ENCODE peak calls at places on chromosomes 6 and 20, in six cellular contexts. K is A549, L is RWPE1, H is GM13977, Y is GM10248, T is omental fat pad. J is an unnamed sample.

GRCh38 chr6:126069457-126069856 is 83.1 kb downstream of the TRMT11 start:
- DNase-seq in T (no peak), K (no peak), Y (no peak), L (no peak), H (no peak), J (no peak)

GRCh38 chr20:48056218-48056617 is 270.9 kb upstream of the SULF2 start:
- DNase-seq in K (no peak), H (no peak), T (no peak), L (no peak), Y (no peak), J (no peak)

GRCh38 chr6:145844933-145845531 is 30.4 kb upstream of the FBXO30 start:
- DNase-seq in Y (no peak), H (no peak), T (no peak), L (no peak), K (no peak), J (no peak)

GRCh38 chr6:684831-685636 is 7.9 kb downstream of the EXOC2 start:
- DNase-seq in Y (peak; percentile 69), L (no peak), H (peak; percentile 75), K (no peak), T (no peak), J (no peak)

GRCh38 chr6:3357669-3358068 is 98.9 kb downstream of the PSMG4 start:
- DNase-seq in Y (no peak), T (no peak), L (no peak), H (no peak), K (no peak), J (no peak)

GRCh38 chr20:57780398-57780797 is 70.6 kb upstream of the PMEPA1 start:
- DNase-seq in L (no peak), H (no peak), K (no peak), T (no peak), Y (no peak), J (no peak)

GRCh38 chr20:37389844-37390275 is 43.9 kb downstream of the SRC start:
- DNase-seq in H (no peak), T (no peak), L (no peak), Y (no peak), K (no peak), J (no peak)

GRCh38 chr20:44326391-44327159 is 10.3 kb upstream of the R3HDML start:
- DNase-seq in L (no peak), H (no peak), Y (no peak), T (no peak), K (no peak), J (no peak)

GRCh38 chr6:7993952-7994351 is 70.2 kb downstream of the BLOC1S5 start:
- DNase-seq in Y (no peak), H (no peak), L (no peak), K (no peak), T (no peak), J (no peak)

DNA sequence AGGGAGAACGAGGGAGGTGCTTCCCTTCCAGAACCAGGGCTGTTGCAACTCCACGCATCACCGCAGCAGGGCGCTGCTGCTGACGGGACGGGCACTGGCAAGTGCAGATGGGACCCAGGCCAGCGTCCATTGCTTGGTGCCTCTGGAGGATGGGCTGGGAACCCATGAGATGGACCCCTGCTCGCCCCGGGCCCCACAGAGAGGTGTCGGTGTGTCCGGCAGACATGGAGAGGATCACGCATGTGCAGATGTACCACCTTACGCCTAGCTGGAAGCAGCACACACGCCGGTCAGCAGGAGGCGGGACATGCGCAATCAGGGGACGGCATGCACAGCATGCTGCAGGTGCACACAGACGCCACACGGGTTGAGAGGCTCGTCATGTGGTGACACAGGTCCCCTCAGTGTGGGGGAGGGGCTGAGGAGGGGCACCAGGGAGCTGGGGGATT is 5.7 kb downstream of the CABLES2 start:
- DNase-seq in Y (no peak), K (peak; percentile 35), H (no peak), L (no peak), T (no peak), J (no peak)
- TF ChIP-seq CTCF in Y (no peak), K (peak; percentile 18), H (no peak), L (peak; percentile 52), T (no peak), J (peak; percentile 6)

DNA sequence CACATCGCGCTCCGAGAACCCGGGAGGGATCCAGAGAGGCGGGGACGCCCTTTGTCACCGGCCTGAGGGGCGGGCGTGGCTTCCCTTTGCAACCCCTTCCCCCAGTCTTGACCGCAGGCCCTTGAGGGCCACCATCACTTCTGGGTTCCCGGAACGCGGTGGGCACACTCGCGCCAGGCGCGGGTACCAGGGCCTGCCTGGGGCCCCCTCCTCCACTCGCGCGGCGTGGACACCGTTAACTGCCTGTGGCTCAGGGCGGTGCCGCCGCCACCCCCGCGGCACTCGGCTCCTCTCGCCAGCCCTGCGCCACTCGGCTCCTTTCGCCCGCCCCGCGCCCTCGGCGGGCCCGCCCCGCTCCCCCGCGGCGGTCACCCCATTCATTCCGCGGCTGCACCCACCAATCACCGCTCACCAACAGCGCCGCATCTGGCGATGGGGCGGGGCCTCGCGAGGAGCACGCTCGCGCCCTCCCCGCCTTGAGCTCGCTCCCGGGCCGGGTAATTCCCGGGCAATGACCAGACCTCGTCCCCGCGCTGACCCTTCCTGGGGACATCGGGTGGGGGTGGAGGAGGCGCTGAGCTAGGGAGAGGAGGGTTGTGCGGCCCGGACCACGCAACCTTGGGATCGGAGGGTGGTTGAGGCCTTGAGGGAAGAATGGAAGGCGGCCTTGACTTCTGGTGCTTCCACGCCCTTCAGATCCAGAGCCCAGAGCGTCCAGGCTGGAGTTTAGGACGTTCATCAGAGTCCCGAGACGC is 10.5 kb upstream of the ELOVL5 start:
- DNase-seq in Y (peak; percentile 98), H (peak; percentile 98), L (peak; percentile 95), T (peak; percentile 80), K (peak; percentile 85), J (peak; percentile 82)
- TF ChIP-seq CTCF in Y (no peak), H (no peak), L (no peak), T (no peak), K (no peak), J (no peak)

GRCh38 chr6:90297124-90297865 is 652 bp upstream of the BACH2 start:
- DNase-seq in H (no peak), K (no peak), L (no peak), Y (peak; percentile 8), T (no peak), J (no peak)

GRCh38 chr6:90294989-90295853 is 1.4 kb downstream of the BACH2 start:
- DNase-seq in L (peak; percentile 28), Y (peak; percentile 37), T (no peak), K (no peak), H (peak; percentile 54), J (no peak)

GRCh38 chr6:90297866-90298381 is 1.3 kb upstream of the BACH2 start:
- DNase-seq in T (no peak), Y (no peak), L (no peak), K (no peak), H (no peak), J (no peak)

GRCh38 chr6:90295854-90296345 is 743 bp downstream of the BACH2 start:
- DNase-seq in T (peak; percentile 35), L (peak; percentile 64), K (peak; percentile 8), H (peak; percentile 50), Y (peak; percentile 43), J (no peak)

GRCh38 chr6:90296346-90297123 is at the start of gene BACH2:
- DNase-seq in K (peak; percentile 52), L (peak; percentile 80), T (peak; percentile 93), H (peak; percentile 82), Y (peak; percentile 75), J (no peak)
- TF ChIP-seq CTCF in K (no peak), L (no peak), T (no peak), H (no peak), Y (no peak), J (peak; percentile 6)

GRCh38 chr6:17091122-17091521 is 10.7 kb upstream of the STMND1 start:
- DNase-seq in T (no peak), H (no peak), K (no peak), L (no peak), Y (no peak), J (no peak)
- TF ChIP-seq CTCF in T (no peak), H (no peak), K (no peak), L (no peak), Y (no peak), J (peak; percentile 62)

GRCh38 chr6:46184114-46184513 is 13.3 kb upstream of the ENPP5 start:
- DNase-seq in H (no peak), Y (no peak), T (no peak), L (peak; percentile 53), K (no peak), J (peak; percentile 51)
- TF ChIP-seq CTCF in H (no peak), Y (no peak), T (no peak), L (no peak), K (no peak), J (peak; percentile 18)

J was measured in BJ.